ENCODE peak calls at places on chromosomes 3 and 15, in four cellular contexts. Z, U, J and Q are unnamed samples.

GRCh38 chr15:45522931-45523331 is 376 bp upstream of the SLC30A4 start:
- DNase-seq in J (no peak), U (no peak), Z (no peak), Q (no peak)

GRCh38 chr3:194497799-194498575 is 11.2 kb upstream of the ATP13A3 start:
- DNase-seq in U (no peak), Z (no peak), J (peak; percentile 60), Q (peak; percentile 58)

GRCh38 chr15:71601038-71601869 is 209.1 kb upstream of the NR2E3 start:
- DNase-seq in Z (no peak), U (no peak), J (no peak), Q (no peak)

GRCh38 chr15:25862087-25862468 is 1.0 kb downstream of the ATP10A start:
- DNase-seq in U (no peak), J (no peak), Z (peak; percentile 73), Q (no peak)

GRCh38 chr3:99332726-99333125 is 305.7 kb upstream of the COL8A1 start:
- DNase-seq in U (no peak), Z (no peak), J (no peak), Q (no peak)

GRCh38 chr3:9902372-9903237 is at the start of gene IL17RE:
- DNase-seq in U (no peak), J (peak; percentile 89), Z (peak; percentile 86), Q (peak; percentile 61)

GRCh38 chr3:45224824-45225464 is 1.1 kb downstream of the TMEM158 start:
- DNase-seq in J (peak; percentile 75), Z (peak; percentile 91), U (no peak), Q (peak; percentile 78)

GRCh38 chr15:74519311-74519710 is 21.7 kb upstream of the ARID3B start:
- DNase-seq in J (no peak), U (no peak), Z (no peak), Q (peak; percentile 46)

GRCh38 chr3:62604301-62604700 is 231.0 kb upstream of the FEZF2 start:
- DNase-seq in U (peak; percentile 92), Z (no peak), J (no peak), Q (peak; percentile 45)

GRCh38 chr15:92733090-92733933 is 77.7 kb upstream of the FAM174B start:
- DNase-seq in U (no peak), J (no peak), Z (no peak), Q (no peak)

GRCh38 chr3:23877324-23877980 is 39.3 kb downstream of the NKIRAS1 start:
- DNase-seq in J (no peak), Z (no peak), U (no peak), Q (peak; percentile 39)

GRCh38 chr15:72855791-72856190 is 72.2 kb upstream of the ADPGK start:
- DNase-seq in U (no peak), J (no peak), Z (no peak), Q (no peak)

GRCh38 chr3:8320711-8321458 is 180.7 kb upstream of the LMCD1 start:
- DNase-seq in J (no peak), U (no peak), Z (no peak), Q (no peak)

GRCh38 chr15:66923438-66923881 is 141.9 kb upstream of the SMAD3 start:
- DNase-seq in J (peak; percentile 51), U (no peak), Z (no peak), Q (no peak)

GRCh38 chr15:63430766-63431451 is 49.3 kb upstream of the CA12 start:
- DNase-seq in J (no peak), Z (no peak), U (no peak), Q (no peak)

GRCh38 chr15:60821462-60822061 is 342.6 kb upstream of the ICE2 start:
- DNase-seq in U (no peak), J (no peak), Z (no peak), Q (no peak)

GRCh38 chr15:77630956-77631789 is 1.5 kb downstream of the LINGO1 start:
- DNase-seq in U (no peak), Z (no peak), J (no peak), Q (no peak)

GRCh38 chr15:75209289-75209676 is 7.6 kb downstream of the C15orf39 start:
- DNase-seq in Z (no peak), U (no peak), J (no peak), Q (no peak)

GRCh38 chr3:197692641-197693040 is 44.1 kb downstream of the RUBCN start:
- DNase-seq in J (no peak), U (no peak), Z (no peak), Q (no peak)

GRCh38 chr3:9301091-9301490 is 51.6 kb upstream of the SRGAP3 start:
- DNase-seq in Z (no peak), U (no peak), J (no peak), Q (no peak)

GRCh38 chr3:197465996-197466549 is 89.7 kb downstream of the BDH1 start:
- DNase-seq in U (no peak), J (no peak), Z (peak; percentile 1), Q (peak; percentile 23)

GRCh38 chr15:90645873-90646605 is 71.1 kb upstream of the BLM start:
- DNase-seq in Z (no peak), J (no peak), U (no peak), Q (no peak)

GRCh38 chr3:100093826-100094225 is 20.5 kb downstream of the FILIP1L start:
- DNase-seq in Z (no peak), U (no peak), J (no peak), Q (no peak)

GRCh38 chr3:12956316-12956660 is 114.9 kb upstream of the RPL32 start:
- DNase-seq in U (no peak), J (no peak), Z (no peak), Q (no peak)

GRCh38 chr3:186932281-186933181 is 2.2 kb downstream of the ST6GAL1 start:
- DNase-seq in Z (no peak), U (no peak), J (no peak), Q (no peak)

GRCh38 chr3:16528581-16528993 is 15.1 kb upstream of the RFTN1 start:
- DNase-seq in J (no peak), U (no peak), Z (no peak), Q (no peak)

GRCh38 chr3:64650710-64651109 is 37.1 kb downstream of the ADAMTS9 start:
- DNase-seq in U (no peak), Z (no peak), J (no peak), Q (no peak)

DNA sequence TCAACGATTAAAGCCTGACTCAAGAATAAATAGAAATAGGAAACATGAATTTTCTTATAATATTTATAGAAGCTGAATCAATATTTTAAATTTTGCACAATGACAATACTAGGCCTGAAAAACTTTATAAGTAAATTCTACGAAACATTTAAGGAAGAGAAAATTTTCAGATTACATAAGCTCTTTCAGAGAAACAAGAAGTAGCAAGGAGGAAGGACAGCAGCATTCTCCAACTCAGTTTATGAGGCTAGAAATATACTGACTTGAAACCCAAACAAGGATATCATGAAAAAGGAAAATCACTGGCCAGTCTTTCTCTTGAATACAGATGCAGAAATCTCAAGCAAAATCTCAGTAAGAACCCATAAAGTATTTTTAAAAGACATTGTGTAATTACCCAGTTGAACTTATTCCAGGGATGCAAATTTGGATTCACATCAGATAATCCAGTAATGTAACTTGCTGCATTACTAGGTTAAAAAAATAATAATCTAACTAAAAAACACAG is 121.3 kb downstream of the STAC start:
- DNase-seq in U (no peak), Z (no peak), J (no peak), Q (no peak)
- H3K4me1 ChIP-seq in U (no peaks in the 10 kb centered on the region), Z (peaks cover 10% of the 10 kb centered on the region), J (no peaks in the 10 kb centered on the region), Q (peaks cover 10% of the 10 kb centered on the region)

GRCh38 chr3:160886421-160886820 is 130.4 kb downstream of the PPM1L start:
- DNase-seq in J (no peak), U (no peak), Z (no peak), Q (no peak)
- H3K27ac ChIP-seq in J (no peak overlapping the region), U (no peak overlapping the region), Z (no peak overlapping the region), Q (no peak overlapping the region)

GRCh38 chr3:53846851-53847155 is 435 bp downstream of the IL17RB start:
- DNase-seq in J (no peak), Z (no peak), U (no peak), Q (no peak)

GRCh38 chr3:53845881-53846133 is 412 bp downstream of the CHDH start:
- DNase-seq in J (no peak), Z (no peak), U (no peak), Q (no peak)

GRCh38 chr3:53846134-53846850 is at the start of the genes CHDH and IL17RB:
- DNase-seq in U (no peak), J (peak; percentile 86), Z (peak; percentile 92), Q (no peak)

GRCh38 chr3:53844262-53845102 is 1.7 kb downstream of the CHDH start:
- DNase-seq in J (peak; percentile 69), Z (no peak), U (no peak), Q (no peak)

GRCh38 chr3:53845103-53845880 is 927 bp downstream of the CHDH start:
- DNase-seq in U (no peak), Z (peak; percentile 86), J (peak; percentile 69), Q (no peak)
- H3K4me1 ChIP-seq in U (no peaks in the 10 kb centered on the region), Z (peaks cover 20% of the 10 kb centered on the region), J (peaks cover 8% of the 10 kb centered on the region), Q (no peaks in the 10 kb centered on the region)

GRCh38 chr3:40465111-40465407 is 7.9 kb downstream of the RPL14 start:
- DNase-seq in U (no peak), Z (no peak), J (no peak), Q (no peak)

GRCh38 chr3:40463579-40463978 is 6.4 kb downstream of the RPL14 start:
- DNase-seq in J (no peak), U (no peak), Z (no peak), Q (no peak)

GRCh38 chr3:40468018-40468417 is 8.9 kb upstream of the ZNF619 start:
- DNase-seq in Z (no peak), J (no peak), U (no peak), Q (no peak)

GRCh38 chr3:40465456-40465855 is 8.3 kb downstream of the RPL14 start:
- DNase-seq in J (no peak), U (no peak), Z (no peak), Q (no peak)

GRCh38 chr3:40464339-40465110 is 7.4 kb downstream of the RPL14 start:
- DNase-seq in Z (no peak), U (no peak), J (no peak), Q (no peak)
- H3K27ac ChIP-seq in Z (no peak overlapping the region), U (no peak overlapping the region), J (no peak overlapping the region), Q (no peak overlapping the region)

DNA sequence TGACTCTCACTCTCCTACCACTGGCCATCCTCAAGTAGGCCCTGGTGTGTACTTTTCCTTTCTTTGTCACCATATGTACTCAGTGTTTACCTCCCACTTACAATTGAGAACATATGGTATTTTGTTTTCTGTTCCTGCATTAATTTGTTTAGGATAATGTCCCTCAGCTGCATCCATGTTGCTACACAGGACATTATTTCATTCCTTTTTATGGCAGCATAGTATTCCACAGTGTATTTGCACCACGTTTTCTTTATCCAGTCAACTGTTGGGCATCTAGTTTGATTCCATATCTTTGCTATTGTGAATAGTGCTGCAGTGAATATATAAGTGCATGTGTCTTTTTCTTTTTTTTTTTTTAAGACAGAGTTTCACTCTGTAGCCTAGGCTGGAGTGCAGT is 126.2 kb downstream of the GALK2 start:
- DNase-seq in U (no peak), Z (no peak), J (no peak), Q (no peak)
- H3K4me1 ChIP-seq in U (no peaks in the 10 kb centered on the region), Z (no peaks in the 10 kb centered on the region), J (no peaks in the 10 kb centered on the region), Q (peaks cover 8% of the 10 kb centered on the region)